ENCODE peak calls at places on chromosomes 5 and 9, in five cellular contexts. X is PC-3; O is effector memory CD4-positive, alpha-beta T cell; V is body of pancreas; W is left ventricle myocardium inferior. Y is an unnamed sample. For H3K9me3, the result is how much of the 10 kb centered on the place peaks cover.

GRCh38 chr5:65886387-65886786 is 40.0 kb upstream of the ERBIN start:
- DNase-seq in W (no peak), X (no peak), O (no peak), V (no peak), Y (no peak)

GRCh38 chr5:88678780-88679491 is 204.0 kb downstream of the MEF2C start:
- DNase-seq in W (no peak), V (no peak), X (no peak), O (no peak), Y (no peak)

GRCh38 chr9:24912767-24913166 is 367.1 kb upstream of the IZUMO3 start:
- DNase-seq in X (peak), V (no peak), W (no peak), O (no peak), Y (no peak)

GRCh38 chr9:118446962-118447490 is 742.8 kb downstream of the TLR4 start:
- DNase-seq in V (no peak), O (no peak), W (no peak), X (no peak), Y (no peak)

GRCh38 chr5:124902097-124902821 is 155.8 kb upstream of the ZNF608 start:
- DNase-seq in O (no peak), V (no peak), W (no peak), X (no peak), Y (no peak)

GRCh38 chr9:71791875-71792274 is 23.6 kb upstream of the CEMIP2 start:
- DNase-seq in W (no peak), O (no peak), V (no peak), X (no peak), Y (no peak)

GRCh38 chr9:122228906-122229837 is at the start of gene LHX6:
- DNase-seq in V (no peak), W (no peak), X (peak), O (no peak), Y (no peak)

GRCh38 chr5:77390222-77390621 is 101.9 kb downstream of the WDR41 start:
- DNase-seq in W (no peak), X (no peak), O (no peak), V (no peak), Y (no peak)

GRCh38 chr9:89792189-89793123 is 187.6 kb downstream of the GADD45G start:
- DNase-seq in V (no peak), O (no peak), X (no peak), W (no peak), Y (no peak)

GRCh38 chr9:91921371-91921770 is 28.7 kb downstream of the ROR2 start:
- DNase-seq in W (no peak), V (no peak), X (no peak), O (no peak), Y (no peak)

GRCh38 chr5:172958268-172959046 is 767 bp upstream of the RPL26L1 start:
- DNase-seq in W (peak), X (peak), V (peak), O (peak), Y (peak)
- H3K4me3 ChIP-seq in W (peak), X (peak), V (peak), O (peak), Y (peak)

DNA sequence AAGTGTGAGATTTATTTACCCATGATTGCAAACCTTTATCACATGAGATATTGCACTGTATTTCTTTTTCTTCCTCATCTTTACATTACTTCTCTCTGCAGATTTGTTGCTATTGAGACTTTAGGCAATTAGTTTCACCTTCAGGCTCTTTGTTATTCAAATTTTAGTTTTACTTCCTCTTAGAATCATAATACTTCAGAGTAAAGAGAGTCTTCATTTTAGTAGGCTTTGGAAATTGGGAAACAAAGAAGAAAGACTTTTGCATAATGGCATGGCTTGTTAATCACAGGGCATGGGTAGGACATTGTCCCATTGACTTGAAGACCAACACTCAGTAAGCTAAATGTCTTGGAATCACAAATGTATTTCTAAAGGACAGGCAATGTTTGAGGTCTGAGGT is 1.2 kb upstream of the PCDHGA5 start:
- DNase-seq in V (no peak), W (no peak), X (no peak), O (no peak), Y (no peak)
- H3K9me3 ChIP-seq in V (half or more), W (half or more), X (under half), O (under half), Y (under half)

DNA sequence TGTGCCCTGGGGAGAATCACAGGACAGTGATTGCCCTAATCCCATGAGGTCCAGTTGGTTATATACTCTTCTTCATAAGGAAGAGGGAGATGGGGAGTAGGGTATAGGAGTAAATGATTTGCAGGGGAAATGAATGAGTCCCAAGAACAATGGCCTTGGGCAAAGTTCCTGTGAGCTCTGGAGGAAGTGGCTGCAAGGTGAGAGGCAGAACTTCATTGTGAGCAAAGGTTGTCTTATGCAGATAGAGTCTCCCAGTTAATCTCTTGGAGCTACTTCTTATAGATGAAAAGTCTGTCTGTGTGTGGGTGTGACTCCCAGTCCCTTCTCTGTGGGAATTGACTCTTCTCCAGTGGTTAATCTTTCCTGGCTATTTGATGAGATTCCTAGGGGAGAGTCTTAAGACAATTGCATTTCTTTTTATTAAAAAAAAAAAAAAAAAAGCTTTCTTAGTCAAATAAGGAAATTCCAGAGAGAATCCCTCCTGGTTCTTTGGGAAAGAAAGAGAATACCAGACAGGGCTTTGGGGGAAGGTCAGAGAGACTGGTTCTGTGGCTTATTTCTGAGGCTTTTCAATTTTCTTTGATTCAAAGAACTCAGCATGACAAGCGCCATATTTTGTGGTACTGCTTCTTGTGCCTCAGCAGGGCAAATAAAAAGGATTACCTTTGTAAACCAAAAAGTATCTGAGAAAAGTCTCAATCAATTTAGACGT is 33.6 kb upstream of the MEGF10 start:
- DNase-seq in V (no peak), W (no peak), O (no peak), X (no peak), Y (no peak)
- H3K27ac ChIP-seq in V (no peak), W (no peak), O (no peak), X (no peak), Y (no peak)

GRCh38 chr9:128201441-128202369 is 1.5 kb upstream of the DNM1 start:
- DNase-seq in V (no peak), X (no peak), O (no peak), W (no peak), Y (no peak)

GRCh38 chr9:128203024-128203841 is at the start of gene DNM1:
- DNase-seq in V (peak), X (peak), O (peak), W (peak), Y (peak)

GRCh38 chr9:128203842-128204551 is 818 bp downstream of the DNM1 start:
- DNase-seq in V (no peak), O (no peak), X (peak), W (peak), Y (no peak)

GRCh38 chr9:128204858-128205257 is 1.7 kb downstream of the DNM1 start:
- DNase-seq in V (no peak), X (no peak), O (no peak), W (no peak), Y (no peak)

GRCh38 chr9:128202648-128203023 is 543 bp upstream of the DNM1 start:
- DNase-seq in X (no peak), O (no peak), V (no peak), W (no peak), Y (no peak)
- H3K4me3 ChIP-seq in X (peak), O (peak), V (no peak), W (peak), Y (peak)

GRCh38 chr9:96813607-96814006 is 35.7 kb upstream of the ZNF510 start:
- DNase-seq in W (no peak), O (no peak), X (no peak), V (no peak), Y (no peak)
- H3K9me3 ChIP-seq in W (half or more), O (under half), X (under half), V (half or more), Y (half or more)

GRCh38 chr5:57842376-57843015 is 359.9 kb upstream of the ACTBL2 start:
- DNase-seq in O (no peak), V (no peak), W (no peak), X (no peak), Y (no peak)

GRCh38 chr5:57836921-57837320 is 354.3 kb upstream of the ACTBL2 start:
- DNase-seq in W (no peak), O (no peak), X (no peak), V (no peak), Y (no peak)

GRCh38 chr5:57839025-57839424 is 356.4 kb upstream of the ACTBL2 start:
- DNase-seq in V (no peak), O (no peak), W (no peak), X (peak), Y (no peak)

GRCh38 chr5:57841671-57842375 is 359.2 kb upstream of the ACTBL2 start:
- DNase-seq in X (peak), V (no peak), W (no peak), O (no peak), Y (no peak)

DNA sequence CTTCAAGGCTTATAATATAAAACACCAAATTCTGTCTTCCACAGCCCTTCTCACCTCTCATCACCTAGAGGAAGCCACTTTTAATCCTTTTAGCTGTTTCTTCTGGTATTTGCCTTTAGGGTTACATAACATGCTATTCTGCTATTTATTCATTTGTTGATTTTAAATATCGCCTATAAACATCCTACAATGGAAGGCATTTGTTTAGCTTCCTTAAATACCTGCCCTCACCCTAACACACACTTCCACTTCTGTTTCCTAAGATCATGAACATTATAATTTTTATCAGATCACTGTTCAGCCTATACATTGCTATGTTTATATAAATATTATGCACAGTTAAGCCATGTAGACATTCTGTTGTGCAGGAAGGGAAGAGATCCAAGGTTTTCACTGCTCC is 356.8 kb upstream of the ACTBL2 start:
- DNase-seq in X (peak), V (no peak), O (no peak), W (no peak), Y (no peak)
- H3K27ac ChIP-seq in X (peak), V (no peak), O (no peak), W (no peak), Y (no peak)

GRCh38 chr9:22401671-22402070 is 45.0 kb upstream of the DMRTA1 start:
- DNase-seq in X (no peak), W (no peak), O (no peak), V (no peak), Y (no peak)

DNA sequence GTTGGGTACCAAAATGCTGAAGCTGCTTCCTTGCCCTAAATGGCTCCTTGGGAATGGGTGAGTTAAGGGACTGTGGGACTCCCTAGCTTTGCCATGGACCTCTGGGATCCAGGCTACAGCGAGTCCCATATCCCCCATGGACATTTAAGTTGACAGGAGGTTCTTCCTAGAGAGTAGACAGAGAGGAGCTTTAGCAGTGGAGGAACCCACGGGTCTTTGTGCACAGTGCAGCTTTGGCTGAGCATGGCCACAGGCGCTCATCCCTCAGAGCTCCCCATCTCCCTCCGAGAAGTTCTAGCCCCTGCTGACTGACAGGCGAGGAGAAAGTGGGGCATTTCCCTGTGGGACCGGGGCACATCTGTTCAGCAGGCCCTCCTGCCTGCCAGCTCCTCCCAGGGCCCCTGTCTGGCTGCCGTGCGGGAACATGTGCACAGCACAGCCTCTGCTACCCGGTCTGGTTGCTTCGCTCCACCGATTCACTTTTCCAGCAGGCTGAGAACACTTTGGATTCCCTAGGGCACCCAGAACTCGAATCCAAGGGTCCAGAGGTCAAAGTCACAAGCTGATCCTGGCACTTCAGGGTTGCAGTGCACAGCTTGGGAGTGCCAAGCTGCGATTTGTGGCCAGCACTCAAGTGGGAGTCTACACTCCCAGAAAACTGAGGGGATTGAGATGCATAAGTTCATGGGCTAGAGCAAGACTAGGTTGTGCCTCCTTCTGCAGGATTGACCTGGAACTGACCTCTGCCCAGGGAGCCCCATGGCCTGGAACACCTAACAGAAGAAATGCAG is 40.6 kb upstream of the DMRTA1 start:
- DNase-seq in X (no peak), V (no peak), O (no peak), W (no peak), Y (no peak)
- H3K4me3 ChIP-seq in X (no peak), V (no peak), O (no peak), W (no peak), Y (no peak)

GRCh38 chr5:174091006-174091578 is 45.6 kb downstream of the NSG2 start:
- DNase-seq in V (no peak), X (no peak), W (no peak), O (no peak), Y (no peak)

GRCh38 chr5:174090147-174090546 is 44.6 kb downstream of the NSG2 start:
- DNase-seq in W (no peak), X (no peak), V (no peak), O (no peak), Y (no peak)

GRCh38 chr5:174096619-174097018 is 51.1 kb downstream of the NSG2 start:
- DNase-seq in V (no peak), O (no peak), W (no peak), X (no peak), Y (no peak)

GRCh38 chr5:174094857-174095606 is 49.5 kb downstream of the NSG2 start:
- DNase-seq in X (no peak), V (no peak), O (no peak), W (no peak), Y (no peak)

GRCh38 chr5:174093132-174093531 is 47.6 kb downstream of the NSG2 start:
- DNase-seq in X (no peak), O (no peak), V (no peak), W (no peak), Y (no peak)
- H3K9me3 ChIP-seq in X (under half), O (under half), V (under half), W (under half), Y (under half)

GRCh38 chr5:143577554-143577953 is 174.1 kb upstream of the NR3C1 start:
- DNase-seq in W (no peak), V (no peak), O (no peak), X (no peak), Y (no peak)
- H3K27ac ChIP-seq in W (no peak), V (no peak), O (no peak), X (no peak), Y (no peak)

GRCh38 chr5:172114875-172115422 is 73.1 kb downstream of the STK10 start:
- DNase-seq in X (no peak), O (peak), W (peak), V (no peak), Y (no peak)
- H3K4me3 ChIP-seq in X (no peak), O (peak), W (no peak), V (no peak), Y (no peak)

Y was measured in psoas muscle.